ENCODE peak calls at places on chromosomes 4 and X, in nine cellular contexts. S is Right ventricle myocardium superior; I is endothelial cell; E is NCI-H2081; D is activated naive CD4-positive, alpha-beta T cell treated with Interleukin-2 at 50 U/mL for 16 hours; L is IMR-90; Z is ecto neural progenitor cell; M is iris pigment epithelial cell; H is ELR. K is an unnamed sample.

GRCh38 chrX:48936429-48937064 is 17.7 kb upstream of the PIM2 start:
- DNase-seq in S (no peak), I (no peak), E (no peak), D (no peak), L (no peak), Z (no peak), M (no peak), H (no peak), K (no peak)

GRCh38 chr4:155667538-155668511 is 1.2 kb downstream of the GUCY1A1 start:
- DNase-seq in S (peak), I (peak), E (peak), D (no peak), L (peak), Z (peak), M (peak), H (peak), K (peak)

GRCh38 chr4:160514126-160514525 is 1411.2 kb downstream of the RAPGEF2 start:
- DNase-seq in S (no peak), I (no peak), E (no peak), D (no peak), L (no peak), Z (no peak), M (peak), H (no peak), K (no peak)

GRCh38 chr4:89519771-89520170 is 212.2 kb upstream of the GPRIN3 start:
- DNase-seq in S (no peak), I (no peak), E (no peak), D (no peak), L (no peak), Z (no peak), M (no peak), H (no peak), K (no peak)

GRCh38 chrX:70485466-70485865 is 40.8 kb downstream of the DLG3 start:
- DNase-seq in S (no peak), I (no peak), E (peak), D (no peak), L (no peak), Z (no peak), M (no peak), H (no peak), K (no peak)

GRCh38 chr4:176735300-176735699 is 57.4 kb downstream of the VEGFC start:
- DNase-seq in S (no peak), I (no peak), E (no peak), D (no peak), L (peak), Z (no peak), M (peak), H (peak), K (peak)

GRCh38 chr4:69060651-69061308 is 35.5 kb upstream of the UGT2B7 start:
- DNase-seq in S (no peak), I (no peak), E (no peak), D (no peak), L (no peak), Z (no peak), M (no peak), H (peak), K (peak)

GRCh38 chr4:8391071-8391470 is 49.5 kb downstream of the ACOX3 start:
- DNase-seq in S (no peak), I (no peak), E (no peak), D (no peak), L (no peak), Z (no peak), M (no peak), H (no peak), K (no peak)

GRCh38 chrX:151736685-151737084 is 2.1 kb downstream of the CNGA2 start:
- DNase-seq in S (no peak), I (no peak), E (no peak), D (no peak), L (no peak), Z (no peak), M (no peak), H (no peak), K (no peak)

GRCh38 chr4:27043200-27043599 is 182.6 kb downstream of the STIM2 start:
- DNase-seq in S (no peak), I (no peak), E (no peak), D (no peak), L (no peak), Z (no peak), M (no peak), H (no peak), K (no peak)

GRCh38 chrX:7706032-7706431 is 136.9 kb upstream of the VCX start:
- DNase-seq in S (no peak), I (no peak), E (no peak), D (no peak), L (no peak), Z (no peak), M (peak), H (peak), K (no peak)

GRCh38 chr4:44928785-44929184 is 202.4 kb upstream of the GNPDA2 start:
- DNase-seq in S (no peak), I (no peak), E (no peak), D (no peak), L (no peak), Z (no peak), M (no peak), H (no peak), K (no peak)

GRCh38 chr4:72216539-72217277 is 184.9 kb downstream of the NPFFR2 start:
- DNase-seq in S (no peak), I (no peak), E (no peak), D (no peak), L (no peak), Z (no peak), M (no peak), H (no peak), K (no peak)

GRCh38 chr4:8181844-8182243 is 17.2 kb upstream of the SH3TC1 start:
- DNase-seq in S (peak), I (no peak), E (no peak), D (no peak), L (no peak), Z (no peak), M (no peak), H (no peak), K (no peak)

GRCh38 chrX:137387646-137388045 is 178.3 kb upstream of the ZIC3 start:
- DNase-seq in S (no peak), I (no peak), E (no peak), D (no peak), L (no peak), Z (no peak), M (no peak), H (no peak), K (no peak)

GRCh38 chrX:23525531-23525930 is 141.8 kb upstream of the PRDX4 start:
- DNase-seq in S (no peak), I (no peak), E (no peak), D (no peak), L (no peak), Z (no peak), M (no peak), H (no peak), K (no peak)

GRCh38 chr4:183821090-183821853 is 83.8 kb upstream of the STOX2 start:
- DNase-seq in S (no peak), I (no peak), E (no peak), D (no peak), L (no peak), Z (no peak), M (no peak), H (no peak), K (no peak)

GRCh38 chr4:86242677-86243076 is 117.2 kb downstream of the MAPK10 start:
- DNase-seq in S (no peak), I (no peak), E (no peak), D (no peak), L (no peak), Z (no peak), M (no peak), H (no peak), K (no peak)

GRCh38 chr4:96677499-96677898 is 837.6 kb downstream of the PDHA2 start:
- DNase-seq in S (no peak), I (no peak), E (no peak), D (no peak), L (no peak), Z (no peak), M (peak), H (no peak), K (peak)

GRCh38 chr4:70734971-70735370 is 13.2 kb downstream of the RUFY3 start:
- DNase-seq in S (no peak), I (no peak), E (no peak), D (no peak), L (no peak), Z (no peak), M (no peak), H (peak), K (no peak)

GRCh38 chr4:2937146-2937857 is 25.9 kb downstream of the NOP14 start:
- DNase-seq in S (no peak), I (no peak), E (no peak), D (peak), L (no peak), Z (no peak), M (peak), H (peak), K (peak)

GRCh38 chr4:26105815-26106699 is 192.0 kb downstream of the SMIM20 start:
- DNase-seq in S (no peak), I (no peak), E (no peak), D (no peak), L (peak), Z (no peak), M (peak), H (peak), K (peak)

GRCh38 chr4:48341776-48342558 is 638 bp downstream of the SLAIN2 start:
- DNase-seq in S (peak), I (peak), E (peak), D (peak), L (peak), Z (peak), M (no peak), H (peak), K (peak)

GRCh38 chr4:56757270-56757746 is 64.2 kb downstream of the SPINK2 start:
- DNase-seq in S (no peak), I (no peak), E (no peak), D (peak), L (peak), Z (no peak), M (peak), H (peak), K (peak)

GRCh38 chr4:26900765-26901164 is 40.1 kb downstream of the STIM2 start:
- DNase-seq in S (no peak), I (peak), E (no peak), D (no peak), L (no peak), Z (no peak), M (no peak), H (no peak), K (no peak)

GRCh38 chr4:1783970-1784369 is 9.1 kb upstream of the FGFR3 start:
- DNase-seq in S (no peak), I (no peak), E (no peak), D (no peak), L (no peak), Z (no peak), M (no peak), H (no peak), K (no peak)

GRCh38 chr4:169934794-169935400 is 91.3 kb downstream of the MFAP3L start:
- DNase-seq in S (no peak), I (no peak), E (no peak), D (no peak), L (no peak), Z (no peak), M (no peak), H (no peak), K (no peak)

GRCh38 chr4:6916587-6917444 is 7.2 kb downstream of the TBC1D14 start:
- DNase-seq in S (no peak), I (no peak), E (no peak), D (peak), L (no peak), Z (no peak), M (peak), H (peak), K (no peak)